ENCODE peak calls at places on chromosomes 4 and X, in seven cellular contexts. H is suprapubic skin, J is aorta, W is HTR-8/SVneo, Q is ascending aorta, R is small intestine, U is NCI-H1930. Y is an unnamed sample.

GRCh38 chrX:133248177-133248576 is 30.0 kb upstream of the TFDP3 start:
- DNase-seq in H (no peak), J (no peak), W (no peak), Q (no peak), R (no peak), U (no peak), Y (no peak)

GRCh38 chr4:14787894-14788293 is 214.4 kb upstream of the CPEB2 start:
- DNase-seq in H (no peak), J (no peak), W (no peak), Q (no peak), R (peak), U (no peak), Y (no peak)

GRCh38 chr4:185424905-185425599 is 712 bp downstream of the UFSP2 start:
- DNase-seq in H (no peak), J (no peak), W (peak), Q (no peak), R (no peak), U (no peak), Y (peak)

GRCh38 chr4:87071401-87071800 is 136.6 kb downstream of the AFF1 start:
- DNase-seq in H (no peak), J (no peak), W (no peak), Q (no peak), R (no peak), U (no peak), Y (no peak)

GRCh38 chr4:155419266-155419665 is 42.5 kb upstream of the MAP9 start:
- DNase-seq in H (no peak), J (no peak), W (no peak), Q (no peak), R (no peak), U (no peak), Y (peak)

GRCh38 chr4:181796502-181796901 is 446.7 kb upstream of the TENM3 start:
- DNase-seq in H (no peak), J (no peak), W (peak), Q (no peak), R (no peak), U (no peak), Y (no peak)

GRCh38 chrX:36957425-36958328 is 50.5 kb upstream of the FAM47C start:
- DNase-seq in H (no peak), J (peak), W (peak), Q (no peak), R (peak), U (peak), Y (peak)

GRCh38 chr4:10371869-10372471 is 85.3 kb downstream of the ZNF518B start:
- DNase-seq in H (no peak), J (no peak), W (peak), Q (no peak), R (no peak), U (no peak), Y (no peak)

GRCh38 chr4:7844247-7844991 is 95.2 kb downstream of the AFAP1 start:
- DNase-seq in H (peak), J (peak), W (peak), Q (peak), R (peak), U (no peak), Y (peak)

GRCh38 chr4:40223343-40223742 is 26.5 kb downstream of the RHOH start:
- DNase-seq in H (no peak), J (no peak), W (no peak), Q (no peak), R (no peak), U (no peak), Y (no peak)

GRCh38 chrX:153333271-153333670 is 682 bp upstream of the ZNF275 start:
- DNase-seq in H (no peak), J (no peak), W (no peak), Q (no peak), R (no peak), U (no peak), Y (no peak)

GRCh38 chr4:55446578-55446922 is 50.8 kb downstream of the TMEM165 start:
- DNase-seq in H (no peak), J (no peak), W (no peak), Q (no peak), R (no peak), U (no peak), Y (no peak)

Y was measured in kidney glomerular epithelial cell.